ENCODE peak calls at places on chromosomes 2 and 18, in six cellular contexts. R, O, L, Y, I and V are unnamed samples.

GRCh38 chr18:11884396-11885030 is 23.6 kb downstream of the MPPE1 start:
- DNase-seq in R (no peak), O (no peak), L (no peak), Y (no peak), I (no peak), V (no peak)

GRCh38 chr18:54742120-54742519 is 86.2 kb upstream of the RAB27B start:
- DNase-seq in R (no peak), O (no peak), L (no peak), Y (no peak), I (no peak), V (no peak)

GRCh38 chr2:27493948-27494283 is 1.1 kb downstream of the FNDC4 start:
- DNase-seq in R (no peak), O (peak; percentile 54), L (no peak), Y (no peak), I (no peak), V (no peak)

GRCh38 chr2:127174977-127175376 is 45.1 kb downstream of the CYP27C1 start:
- DNase-seq in R (no peak), O (no peak), L (no peak), Y (no peak), I (no peak), V (peak; percentile 36)

GRCh38 chr2:174326880-174327558 is 7.7 kb upstream of the SP9 start:
- DNase-seq in R (no peak), O (peak; percentile 56), L (no peak), Y (peak; percentile 40), I (peak; percentile 57), V (no peak)

GRCh38 chr2:16039055-16039454 is 98.7 kb downstream of the MYCN start:
- DNase-seq in R (no peak), O (no peak), L (no peak), Y (no peak), I (no peak), V (no peak)

GRCh38 chr2:151350579-151351195 is 6.7 kb upstream of the TNFAIP6 start:
- DNase-seq in R (no peak), O (no peak), L (no peak), Y (no peak), I (no peak), V (no peak)

GRCh38 chr2:193891021-193891420 is 1696.3 kb upstream of the TMEFF2 start:
- DNase-seq in R (no peak), O (no peak), L (no peak), Y (no peak), I (no peak), V (no peak)

GRCh38 chr2:85169581-85169980 is 36.4 kb downstream of the TCF7L1 start:
- DNase-seq in R (no peak), O (no peak), L (no peak), Y (no peak), I (no peak), V (no peak)

GRCh38 chr2:172931256-172931894 is 144.3 kb upstream of the MAP3K20 start:
- DNase-seq in R (no peak), O (no peak), L (no peak), Y (no peak), I (no peak), V (no peak)

GRCh38 chr2:85699325-85699724 is 5.2 kb downstream of the GNLY start:
- DNase-seq in R (no peak), O (no peak), L (no peak), Y (no peak), I (no peak), V (no peak)

GRCh38 chr2:235263205-235264120 is 230.4 kb upstream of the AGAP1 start:
- DNase-seq in R (no peak), O (peak; percentile 64), L (no peak), Y (no peak), I (peak; percentile 78), V (peak; percentile 17)

GRCh38 chr2:241490444-241490760 is 18.0 kb downstream of the STK25 start:
- DNase-seq in R (no peak), O (no peak), L (no peak), Y (no peak), I (no peak), V (no peak)

GRCh38 chr2:238868616-238869292 is 20.9 kb downstream of the TWIST2 start:
- DNase-seq in R (no peak), O (peak; percentile 52), L (no peak), Y (no peak), I (no peak), V (peak; percentile 27)

GRCh38 chr2:71615769-71616730 is 162.7 kb downstream of the DYSF start:
- DNase-seq in R (no peak), O (no peak), L (peak; percentile 4), Y (no peak), I (no peak), V (no peak)

GRCh38 chr2:200603972-200604371 is 18.2 kb downstream of the AOX1 start:
- DNase-seq in R (no peak), O (no peak), L (no peak), Y (no peak), I (no peak), V (no peak)

GRCh38 chr18:23135679-23136325 is 517 bp downstream of the CABLES1 start:
- DNase-seq in R (peak; percentile 13), O (peak; percentile 75), L (peak; percentile 20), Y (peak; percentile 17), I (no peak), V (peak; percentile 54)

GRCh38 chr2:109380502-109381326 is 233.1 kb downstream of the SEPTIN10 start:
- DNase-seq in R (no peak), O (peak; percentile 39), L (no peak), Y (no peak), I (no peak), V (peak; percentile 4)

GRCh38 chr2:3728104-3729054 is 25.0 kb downstream of the DCDC2C start:
- DNase-seq in R (no peak), O (no peak), L (no peak), Y (no peak), I (no peak), V (no peak)

GRCh38 chr2:144133881-144134280 is 386.0 kb downstream of the ZEB2 start:
- DNase-seq in R (no peak), O (no peak), L (no peak), Y (no peak), I (no peak), V (no peak)

GRCh38 chr18:48186084-48186798 is 222.9 kb downstream of the ZBTB7C start:
- DNase-seq in R (no peak), O (no peak), L (no peak), Y (no peak), I (no peak), V (no peak)

GRCh38 chr2:1973636-1974035 is 229.3 kb upstream of the PXDN start:
- DNase-seq in R (no peak), O (no peak), L (no peak), Y (no peak), I (no peak), V (no peak)

GRCh38 chr18:49976810-49977209 is 163.5 kb upstream of the ACAA2 start:
- DNase-seq in R (no peak), O (no peak), L (no peak), Y (no peak), I (no peak), V (peak; percentile 78)

GRCh38 chr2:72916743-72917137 is 579 bp upstream of the EMX1 start:
- DNase-seq in R (no peak), O (no peak), L (no peak), Y (no peak), I (no peak), V (no peak)

GRCh38 chr2:23497063-23497462 is 112.1 kb downstream of the KLHL29 start:
- DNase-seq in R (no peak), O (peak; percentile 29), L (peak; percentile 13), Y (peak; percentile 67), I (no peak), V (no peak)

GRCh38 chr2:56132138-56132537 is 51.7 kb upstream of the CCDC85A start:
- DNase-seq in R (no peak), O (no peak), L (no peak), Y (no peak), I (no peak), V (no peak)

GRCh38 chr2:159711562-159712193 is 628 bp upstream of the MARCHF7 start:
- DNase-seq in R (no peak), O (no peak), L (no peak), Y (no peak), I (no peak), V (no peak)

GRCh38 chr2:23418490-23418911 is 33.5 kb downstream of the KLHL29 start:
- DNase-seq in R (no peak), O (no peak), L (no peak), Y (no peak), I (no peak), V (no peak)

GRCh38 chr2:16322308-16323130 is 343.1 kb downstream of the CYRIA start:
- DNase-seq in R (no peak), O (no peak), L (no peak), Y (no peak), I (no peak), V (no peak)

GRCh38 chr2:17313261-17313660 is 205.0 kb downstream of the RAD51AP2 start:
- DNase-seq in R (no peak), O (no peak), L (no peak), Y (no peak), I (no peak), V (no peak)

GRCh38 chr2:182504903-182505302 is 78.1 kb upstream of the PDE1A start:
- DNase-seq in R (no peak), O (no peak), L (no peak), Y (no peak), I (no peak), V (no peak)

GRCh38 chr2:120454993-120455789 is 109.3 kb downstream of the INHBB start:
- DNase-seq in R (no peak), O (peak; percentile 5), L (no peak), Y (no peak), I (no peak), V (no peak)

GRCh38 chr18:49344825-49345224 is 115.6 kb downstream of the DYM start:
- DNase-seq in R (no peak), O (no peak), L (no peak), Y (no peak), I (no peak), V (no peak)

GRCh38 chr2:235421618-235422017 is 72.2 kb upstream of the AGAP1 start:
- DNase-seq in R (no peak), O (peak; percentile 71), L (no peak), Y (no peak), I (no peak), V (peak; percentile 85)

GRCh38 chr2:113677327-113677726 is 50.3 kb downstream of the RABL2A start:
- DNase-seq in R (no peak), O (no peak), L (no peak), Y (no peak), I (no peak), V (no peak)

GRCh38 chr2:13522917-13523821 is 806.4 kb downstream of the TRIB2 start:
- DNase-seq in R (no peak), O (no peak), L (no peak), Y (no peak), I (no peak), V (no peak)

GRCh38 chr2:106801256-106801655 is 84.7 kb downstream of the ST6GAL2 start:
- DNase-seq in R (no peak), O (no peak), L (no peak), Y (no peak), I (no peak), V (no peak)

GRCh38 chr2:233764264-233764663 is 4.2 kb downstream of the UGT1A1 start:
- DNase-seq in R (no peak), O (no peak), L (no peak), Y (no peak), I (no peak), V (no peak)

GRCh38 chr18:48781041-48781989 is 169.4 kb downstream of the SMAD7 start:
- DNase-seq in R (no peak), O (peak; percentile 87), L (no peak), Y (no peak), I (peak; percentile 80), V (peak; percentile 75)

GRCh38 chr2:15949126-15949525 is 8.8 kb downstream of the MYCN start:
- DNase-seq in R (no peak), O (no peak), L (no peak), Y (no peak), I (no peak), V (no peak)